ENCODE peak calls at places on chromosomes 7 and 10, in five cellular contexts. One of them, this sample, is unnamed.
A peak's percentile ranks its signal among the peaks of the same experiment; 100 is the strongest.

GRCh38 chr7:41921453-41921912 is 218.6 kb upstream of the INHBA start:
- DNase-seq in right lobe of liver: no peak
- DNase-seq in left ventricle myocardium inferior: no peak
- DNase-seq in mesothelial cell of epicardium: no peak
- DNase-seq in bronchial epithelial cell: no peak
- DNase-seq in this sample: no peak

GRCh38 chr7:92691578-92691977 is 101.4 kb upstream of the FAM133B start:
- DNase-seq in right lobe of liver: no peak
- DNase-seq in left ventricle myocardium inferior: no peak
- DNase-seq in mesothelial cell of epicardium: no peak
- DNase-seq in bronchial epithelial cell: peak; percentile 65
- DNase-seq in this sample: peak; percentile 39

GRCh38 chr10:69643779-69644657 is 14.0 kb downstream of the FAM241B start:
- DNase-seq in right lobe of liver: no peak
- DNase-seq in left ventricle myocardium inferior: no peak
- DNase-seq in mesothelial cell of epicardium: no peak
- DNase-seq in bronchial epithelial cell: no peak
- DNase-seq in this sample: no peak

GRCh38 chr10:19719320-19719719 is 96.9 kb upstream of the PLXDC2 start:
- DNase-seq in right lobe of liver: no peak
- DNase-seq in left ventricle myocardium inferior: no peak
- DNase-seq in mesothelial cell of epicardium: no peak
- DNase-seq in bronchial epithelial cell: peak; percentile 11
- DNase-seq in this sample: no peak

GRCh38 chr7:42931447-42931833 is 534 bp downstream of the PSMA2 start:
- DNase-seq in right lobe of liver: no peak
- DNase-seq in left ventricle myocardium inferior: no peak
- DNase-seq in mesothelial cell of epicardium: no peak
- DNase-seq in bronchial epithelial cell: no peak
- DNase-seq in this sample: no peak

GRCh38 chr10:114000461-114000860 is 43.2 kb upstream of the ADRB1 start:
- DNase-seq in right lobe of liver: no peak
- DNase-seq in left ventricle myocardium inferior: no peak
- DNase-seq in mesothelial cell of epicardium: no peak
- DNase-seq in bronchial epithelial cell: no peak
- DNase-seq in this sample: no peak

GRCh38 chr10:91296471-91296870 is 76.0 kb downstream of the PCGF5 start:
- DNase-seq in right lobe of liver: no peak
- DNase-seq in left ventricle myocardium inferior: no peak
- DNase-seq in mesothelial cell of epicardium: no peak
- DNase-seq in bronchial epithelial cell: peak; percentile 21
- DNase-seq in this sample: peak; percentile 31

GRCh38 chr7:71186535-71186934 is 54.6 kb downstream of the GALNT17 start:
- DNase-seq in right lobe of liver: no peak
- DNase-seq in left ventricle myocardium inferior: no peak
- DNase-seq in mesothelial cell of epicardium: no peak
- DNase-seq in bronchial epithelial cell: no peak
- DNase-seq in this sample: no peak

GRCh38 chr7:32275216-32275979 is 205.2 kb upstream of the PDE1C start:
- DNase-seq in right lobe of liver: no peak
- DNase-seq in left ventricle myocardium inferior: no peak
- DNase-seq in mesothelial cell of epicardium: no peak
- DNase-seq in bronchial epithelial cell: no peak
- DNase-seq in this sample: no peak

GRCh38 chr7:5462216-5462615 is 38.6 kb upstream of the TNRC18 start:
- DNase-seq in right lobe of liver: no peak
- DNase-seq in left ventricle myocardium inferior: no peak
- DNase-seq in mesothelial cell of epicardium: no peak
- DNase-seq in bronchial epithelial cell: no peak
- DNase-seq in this sample: no peak

GRCh38 chr7:41085244-41085643 is 617.6 kb downstream of the INHBA start:
- DNase-seq in right lobe of liver: no peak
- DNase-seq in left ventricle myocardium inferior: no peak
- DNase-seq in mesothelial cell of epicardium: no peak
- DNase-seq in bronchial epithelial cell: peak; percentile 69
- DNase-seq in this sample: peak; percentile 11

GRCh38 chr10:74244097-74244685 is 93.2 kb downstream of the ADK start:
- DNase-seq in right lobe of liver: no peak
- DNase-seq in left ventricle myocardium inferior: no peak
- DNase-seq in mesothelial cell of epicardium: no peak
- DNase-seq in bronchial epithelial cell: peak; percentile 49
- DNase-seq in this sample: no peak

GRCh38 chr10:18229839-18230238 is 89.6 kb downstream of the CACNB2 start:
- DNase-seq in right lobe of liver: no peak
- DNase-seq in left ventricle myocardium inferior: no peak
- DNase-seq in mesothelial cell of epicardium: no peak
- DNase-seq in bronchial epithelial cell: peak; percentile 64
- DNase-seq in this sample: peak; percentile 7

GRCh38 chr7:2105917-2106316 is 126.8 kb downstream of the MAD1L1 start:
- DNase-seq in right lobe of liver: no peak
- DNase-seq in left ventricle myocardium inferior: no peak
- DNase-seq in mesothelial cell of epicardium: no peak
- DNase-seq in bronchial epithelial cell: no peak
- DNase-seq in this sample: no peak

GRCh38 chr10:91944880-91945630 is 21.5 kb downstream of the BTAF1 start:
- DNase-seq in right lobe of liver: no peak
- DNase-seq in left ventricle myocardium inferior: no peak
- DNase-seq in mesothelial cell of epicardium: no peak
- DNase-seq in bronchial epithelial cell: peak; percentile 46
- DNase-seq in this sample: no peak

GRCh38 chr7:28096713-28097112 is 83.9 kb downstream of the JAZF1 start:
- DNase-seq in right lobe of liver: no peak
- DNase-seq in left ventricle myocardium inferior: no peak
- DNase-seq in mesothelial cell of epicardium: peak; percentile 55
- DNase-seq in bronchial epithelial cell: peak; percentile 53
- DNase-seq in this sample: peak; percentile 79

GRCh38 chr10:28685717-28686116 is 8.4 kb downstream of the BAMBI start:
- DNase-seq in right lobe of liver: no peak
- DNase-seq in left ventricle myocardium inferior: no peak
- DNase-seq in mesothelial cell of epicardium: no peak
- DNase-seq in bronchial epithelial cell: no peak
- DNase-seq in this sample: no peak

GRCh38 chr7:12212051-12212485 is 974 bp downstream of the TMEM106B start:
- DNase-seq in right lobe of liver: no peak
- DNase-seq in left ventricle myocardium inferior: no peak
- DNase-seq in mesothelial cell of epicardium: no peak
- DNase-seq in bronchial epithelial cell: peak; percentile 8
- DNase-seq in this sample: peak; percentile 1

GRCh38 chr7:54541941-54542618 is at the start of gene VSTM2A:
- DNase-seq in right lobe of liver: no peak
- DNase-seq in left ventricle myocardium inferior: no peak
- DNase-seq in mesothelial cell of epicardium: peak; percentile 77
- DNase-seq in bronchial epithelial cell: no peak
- DNase-seq in this sample: peak; percentile 13

GRCh38 chr10:26799342-26799741 is 61.4 kb downstream of the ABI1 start:
- DNase-seq in right lobe of liver: no peak
- DNase-seq in left ventricle myocardium inferior: no peak
- DNase-seq in mesothelial cell of epicardium: no peak
- DNase-seq in bronchial epithelial cell: no peak
- DNase-seq in this sample: no peak

GRCh38 chr10:61456095-61456789 is 3.1 kb upstream of the TMEM26 start:
- DNase-seq in right lobe of liver: no peak
- DNase-seq in left ventricle myocardium inferior: no peak
- DNase-seq in mesothelial cell of epicardium: no peak
- DNase-seq in bronchial epithelial cell: no peak
- DNase-seq in this sample: no peak

GRCh38 chr10:5666324-5667220 is at the start of gene ASB13:
- DNase-seq in right lobe of liver: peak; percentile 85
- DNase-seq in left ventricle myocardium inferior: peak; percentile 81
- DNase-seq in mesothelial cell of epicardium: peak; percentile 70
- DNase-seq in bronchial epithelial cell: peak; percentile 13
- DNase-seq in this sample: peak; percentile 53
- TF ChIP-seq CTCF in right lobe of liver: no peak
- TF ChIP-seq CTCF in left ventricle myocardium inferior: peak; percentile 17
- TF ChIP-seq CTCF in mesothelial cell of epicardium: no peak
- TF ChIP-seq CTCF in bronchial epithelial cell: no peak
- TF ChIP-seq CTCF in this sample: no peak

GRCh38 chr10:5512331-5512730 is 12.4 kb upstream of the CALML3 start:
- DNase-seq in right lobe of liver: no peak
- DNase-seq in left ventricle myocardium inferior: no peak
- DNase-seq in mesothelial cell of epicardium: no peak
- DNase-seq in bronchial epithelial cell: no peak
- DNase-seq in this sample: no peak
- TF ChIP-seq CTCF in right lobe of liver: no peak
- TF ChIP-seq CTCF in left ventricle myocardium inferior: no peak
- TF ChIP-seq CTCF in mesothelial cell of epicardium: no peak
- TF ChIP-seq CTCF in bronchial epithelial cell: no peak
- TF ChIP-seq CTCF in this sample: no peak

DNA sequence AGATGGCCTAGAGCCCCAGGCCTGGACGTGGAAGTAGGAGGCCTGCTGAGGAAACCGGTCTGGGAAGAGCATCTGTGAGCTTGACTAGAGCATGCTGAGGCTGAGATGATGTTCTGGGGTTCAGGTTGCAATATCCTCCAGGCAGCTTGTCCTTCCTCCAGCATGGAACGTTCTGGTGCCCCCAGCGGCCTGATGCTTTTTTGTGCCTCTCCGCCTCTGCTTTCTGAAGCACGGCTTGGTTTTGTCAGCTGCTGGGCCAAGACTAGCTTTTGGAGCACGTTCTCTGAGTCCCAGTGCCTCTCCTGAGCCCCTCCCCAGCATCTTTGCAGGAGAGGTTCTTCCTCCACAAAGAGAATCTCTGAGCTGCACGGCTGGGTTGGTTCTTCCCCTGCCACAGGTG is 682.0 kb upstream of the FOXK1 start:
- DNase-seq in right lobe of liver: no peak
- DNase-seq in left ventricle myocardium inferior: no peak
- DNase-seq in mesothelial cell of epicardium: no peak
- DNase-seq in bronchial epithelial cell: no peak
- DNase-seq in this sample: no peak
- TF ChIP-seq CTCF in right lobe of liver: no peak
- TF ChIP-seq CTCF in left ventricle myocardium inferior: no peak
- TF ChIP-seq CTCF in mesothelial cell of epicardium: no peak
- TF ChIP-seq CTCF in bronchial epithelial cell: no peak
- TF ChIP-seq CTCF in this sample: no peak

DNA sequence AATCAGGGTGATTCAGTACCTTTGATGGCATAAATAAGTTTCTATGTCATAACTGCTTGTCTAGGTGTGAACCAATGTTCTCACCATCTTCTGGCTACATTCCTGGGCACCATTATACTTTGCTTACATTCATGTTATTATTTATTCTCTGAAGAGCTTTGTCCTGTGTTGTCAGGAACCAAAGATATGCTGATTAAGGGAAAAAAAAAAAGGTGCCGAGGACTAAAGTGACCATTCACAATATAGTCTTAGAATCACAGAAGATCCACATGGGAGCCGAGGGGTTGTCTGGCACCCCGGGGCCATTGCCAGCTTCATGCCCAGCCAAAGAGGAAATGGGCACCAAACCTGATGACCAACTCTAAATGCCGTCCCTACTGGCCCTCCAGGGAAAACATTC is 329.2 kb upstream of the NFE2L3 start:
- DNase-seq in right lobe of liver: no peak
- DNase-seq in left ventricle myocardium inferior: no peak
- DNase-seq in mesothelial cell of epicardium: no peak
- DNase-seq in bronchial epithelial cell: no peak
- DNase-seq in this sample: no peak
- TF ChIP-seq CTCF in right lobe of liver: no peak
- TF ChIP-seq CTCF in left ventricle myocardium inferior: no peak
- TF ChIP-seq CTCF in mesothelial cell of epicardium: no peak
- TF ChIP-seq CTCF in bronchial epithelial cell: no peak
- TF ChIP-seq CTCF in this sample: no peak

GRCh38 chr10:77965294-77965693 is 38.7 kb upstream of the DLG5 start:
- DNase-seq in right lobe of liver: no peak
- DNase-seq in left ventricle myocardium inferior: no peak
- DNase-seq in mesothelial cell of epicardium: no peak
- DNase-seq in bronchial epithelial cell: peak; percentile 73
- DNase-seq in this sample: no peak
- TF ChIP-seq CTCF in right lobe of liver: no peak
- TF ChIP-seq CTCF in left ventricle myocardium inferior: no peak
- TF ChIP-seq CTCF in mesothelial cell of epicardium: no peak
- TF ChIP-seq CTCF in bronchial epithelial cell: no peak
- TF ChIP-seq CTCF in this sample: no peak